ENCODE peak calls at places on chromosomes 5 and 9, in nine cellular contexts. One of them, this sample, is unnamed.

GRCh38 chr5:10539685-10539998 is 24.2 kb upstream of the ANKRD33B start:
- DNase-seq in A549: no peak
- DNase-seq in heart left ventricle: no peak
- DNase-seq in adipocyte: no peak
- DNase-seq in Panc1: no peak
- DNase-seq in activated naive CD4-positive, alpha-beta T cell: no peak
- DNase-seq in astrocyte of the hippocampus: no peak
- DNase-seq in fibroblast of the conjunctiva: no peak
- DNase-seq in activated effector memory CD4-positive, alpha-beta T cell treated with anti-CD3 and anti-CD28 coated beads, Interleukin-2, amount 50 U/mL, for 16 hours: no peak
- DNase-seq in this sample: no peak

GRCh38 chr5:36491860-36492259 is 114.5 kb upstream of the SLC1A3 start:
- DNase-seq in Panc1: no peak
- DNase-seq in astrocyte of the hippocampus: no peak
- DNase-seq in adipocyte: no peak
- DNase-seq in activated effector memory CD4-positive, alpha-beta T cell treated with anti-CD3 and anti-CD28 coated beads, Interleukin-2, amount 50 U/mL, for 16 hours: no peak
- DNase-seq in activated naive CD4-positive, alpha-beta T cell: no peak
- DNase-seq in A549: no peak
- DNase-seq in fibroblast of the conjunctiva: no peak
- DNase-seq in heart left ventricle: no peak
- DNase-seq in this sample: no peak

GRCh38 chr5:2686296-2686695 is 65.2 kb downstream of the IRX2 start:
- DNase-seq in A549: no peak
- DNase-seq in Panc1: no peak
- DNase-seq in heart left ventricle: no peak
- DNase-seq in astrocyte of the hippocampus: no peak
- DNase-seq in fibroblast of the conjunctiva: no peak
- DNase-seq in activated effector memory CD4-positive, alpha-beta T cell treated with anti-CD3 and anti-CD28 coated beads, Interleukin-2, amount 50 U/mL, for 16 hours: no peak
- DNase-seq in adipocyte: no peak
- DNase-seq in activated naive CD4-positive, alpha-beta T cell: no peak
- DNase-seq in this sample: peak; percentile 31

GRCh38 chr9:77013932-77014596 is 5.4 kb upstream of the FOXB2 start:
- DNase-seq in activated naive CD4-positive, alpha-beta T cell: no peak
- DNase-seq in adipocyte: no peak
- DNase-seq in Panc1: no peak
- DNase-seq in astrocyte of the hippocampus: peak; percentile 16
- DNase-seq in fibroblast of the conjunctiva: no peak
- DNase-seq in activated effector memory CD4-positive, alpha-beta T cell treated with anti-CD3 and anti-CD28 coated beads, Interleukin-2, amount 50 U/mL, for 16 hours: no peak
- DNase-seq in heart left ventricle: no peak
- DNase-seq in A549: no peak
- DNase-seq in this sample: no peak

GRCh38 chr9:126534431-126535186 is 79.1 kb upstream of the LMX1B start:
- DNase-seq in adipocyte: peak; percentile 36
- DNase-seq in Panc1: no peak
- DNase-seq in astrocyte of the hippocampus: no peak
- DNase-seq in activated naive CD4-positive, alpha-beta T cell: no peak
- DNase-seq in A549: no peak
- DNase-seq in heart left ventricle: no peak
- DNase-seq in fibroblast of the conjunctiva: no peak
- DNase-seq in activated effector memory CD4-positive, alpha-beta T cell treated with anti-CD3 and anti-CD28 coated beads, Interleukin-2, amount 50 U/mL, for 16 hours: no peak
- DNase-seq in this sample: no peak

GRCh38 chr9:14095272-14095671 is 218.7 kb downstream of the NFIB start:
- DNase-seq in astrocyte of the hippocampus: peak; percentile 6
- DNase-seq in A549: no peak
- DNase-seq in fibroblast of the conjunctiva: no peak
- DNase-seq in activated naive CD4-positive, alpha-beta T cell: no peak
- DNase-seq in activated effector memory CD4-positive, alpha-beta T cell treated with anti-CD3 and anti-CD28 coated beads, Interleukin-2, amount 50 U/mL, for 16 hours: no peak
- DNase-seq in Panc1: no peak
- DNase-seq in adipocyte: no peak
- DNase-seq in heart left ventricle: no peak
- DNase-seq in this sample: no peak

GRCh38 chr5:134038143-134038542 is 33.4 kb upstream of the VDAC1 start:
- DNase-seq in Panc1: no peak
- DNase-seq in activated effector memory CD4-positive, alpha-beta T cell treated with anti-CD3 and anti-CD28 coated beads, Interleukin-2, amount 50 U/mL, for 16 hours: no peak
- DNase-seq in A549: no peak
- DNase-seq in fibroblast of the conjunctiva: no peak
- DNase-seq in adipocyte: no peak
- DNase-seq in activated naive CD4-positive, alpha-beta T cell: no peak
- DNase-seq in heart left ventricle: no peak
- DNase-seq in astrocyte of the hippocampus: no peak
- DNase-seq in this sample: no peak

GRCh38 chr5:118984602-118985001 is 3.7 kb downstream of the DTWD2 start:
- DNase-seq in heart left ventricle: no peak
- DNase-seq in Panc1: no peak
- DNase-seq in fibroblast of the conjunctiva: no peak
- DNase-seq in activated effector memory CD4-positive, alpha-beta T cell treated with anti-CD3 and anti-CD28 coated beads, Interleukin-2, amount 50 U/mL, for 16 hours: no peak
- DNase-seq in astrocyte of the hippocampus: peak; percentile 37
- DNase-seq in adipocyte: peak; percentile 24
- DNase-seq in A549: no peak
- DNase-seq in activated naive CD4-positive, alpha-beta T cell: no peak
- DNase-seq in this sample: no peak

GRCh38 chr5:80623911-80624457 is 30.5 kb upstream of the MSH3 start:
- DNase-seq in activated naive CD4-positive, alpha-beta T cell: no peak
- DNase-seq in adipocyte: no peak
- DNase-seq in A549: no peak
- DNase-seq in Panc1: no peak
- DNase-seq in heart left ventricle: no peak
- DNase-seq in astrocyte of the hippocampus: no peak
- DNase-seq in activated effector memory CD4-positive, alpha-beta T cell treated with anti-CD3 and anti-CD28 coated beads, Interleukin-2, amount 50 U/mL, for 16 hours: no peak
- DNase-seq in fibroblast of the conjunctiva: no peak
- DNase-seq in this sample: no peak

GRCh38 chr9:114221706-114222465 is 66.5 kb downstream of the COL27A1 start:
- DNase-seq in activated effector memory CD4-positive, alpha-beta T cell treated with anti-CD3 and anti-CD28 coated beads, Interleukin-2, amount 50 U/mL, for 16 hours: no peak
- DNase-seq in A549: no peak
- DNase-seq in activated naive CD4-positive, alpha-beta T cell: no peak
- DNase-seq in Panc1: no peak
- DNase-seq in fibroblast of the conjunctiva: no peak
- DNase-seq in adipocyte: no peak
- DNase-seq in astrocyte of the hippocampus: no peak
- DNase-seq in heart left ventricle: no peak
- DNase-seq in this sample: no peak

GRCh38 chr9:129867138-129868032 is 32.1 kb downstream of the USP20 start:
- DNase-seq in A549: no peak
- DNase-seq in fibroblast of the conjunctiva: no peak
- DNase-seq in astrocyte of the hippocampus: no peak
- DNase-seq in adipocyte: no peak
- DNase-seq in activated naive CD4-positive, alpha-beta T cell: no peak
- DNase-seq in Panc1: no peak
- DNase-seq in activated effector memory CD4-positive, alpha-beta T cell treated with anti-CD3 and anti-CD28 coated beads, Interleukin-2, amount 50 U/mL, for 16 hours: no peak
- DNase-seq in heart left ventricle: no peak
- DNase-seq in this sample: no peak

GRCh38 chr5:157690690-157691433 is 19.5 kb downstream of the C5orf52 start:
- DNase-seq in Panc1: no peak
- DNase-seq in activated effector memory CD4-positive, alpha-beta T cell treated with anti-CD3 and anti-CD28 coated beads, Interleukin-2, amount 50 U/mL, for 16 hours: no peak
- DNase-seq in A549: no peak
- DNase-seq in fibroblast of the conjunctiva: no peak
- DNase-seq in astrocyte of the hippocampus: no peak
- DNase-seq in heart left ventricle: no peak
- DNase-seq in adipocyte: no peak
- DNase-seq in activated naive CD4-positive, alpha-beta T cell: no peak
- DNase-seq in this sample: no peak

GRCh38 chr9:106066937-106067545 is 372.7 kb downstream of the TMEM38B start:
- DNase-seq in Panc1: no peak
- DNase-seq in A549: no peak
- DNase-seq in heart left ventricle: no peak
- DNase-seq in fibroblast of the conjunctiva: no peak
- DNase-seq in adipocyte: no peak
- DNase-seq in activated effector memory CD4-positive, alpha-beta T cell treated with anti-CD3 and anti-CD28 coated beads, Interleukin-2, amount 50 U/mL, for 16 hours: no peak
- DNase-seq in astrocyte of the hippocampus: no peak
- DNase-seq in activated naive CD4-positive, alpha-beta T cell: no peak
- DNase-seq in this sample: no peak

GRCh38 chr9:13447551-13448422 is 168.3 kb upstream of the MPDZ start:
- DNase-seq in activated effector memory CD4-positive, alpha-beta T cell treated with anti-CD3 and anti-CD28 coated beads, Interleukin-2, amount 50 U/mL, for 16 hours: no peak
- DNase-seq in fibroblast of the conjunctiva: no peak
- DNase-seq in adipocyte: no peak
- DNase-seq in A549: no peak
- DNase-seq in activated naive CD4-positive, alpha-beta T cell: no peak
- DNase-seq in heart left ventricle: no peak
- DNase-seq in astrocyte of the hippocampus: no peak
- DNase-seq in Panc1: no peak
- DNase-seq in this sample: no peak

GRCh38 chr5:146052780-146053179 is 52.6 kb downstream of the PLAC8L1 start:
- DNase-seq in adipocyte: no peak
- DNase-seq in activated effector memory CD4-positive, alpha-beta T cell treated with anti-CD3 and anti-CD28 coated beads, Interleukin-2, amount 50 U/mL, for 16 hours: no peak
- DNase-seq in astrocyte of the hippocampus: no peak
- DNase-seq in A549: no peak
- DNase-seq in heart left ventricle: no peak
- DNase-seq in fibroblast of the conjunctiva: no peak
- DNase-seq in activated naive CD4-positive, alpha-beta T cell: no peak
- DNase-seq in Panc1: no peak
- DNase-seq in this sample: no peak

GRCh38 chr5:96807099-96807654 is 568 bp downstream of the ERAP1 start:
- DNase-seq in fibroblast of the conjunctiva: peak; percentile 42
- DNase-seq in astrocyte of the hippocampus: peak; percentile 90
- DNase-seq in heart left ventricle: peak; percentile 86
- DNase-seq in activated naive CD4-positive, alpha-beta T cell: peak; percentile 59
- DNase-seq in adipocyte: peak; percentile 91
- DNase-seq in A549: peak; percentile 70
- DNase-seq in activated effector memory CD4-positive, alpha-beta T cell treated with anti-CD3 and anti-CD28 coated beads, Interleukin-2, amount 50 U/mL, for 16 hours: no peak
- DNase-seq in Panc1: no peak
- DNase-seq in this sample: peak; percentile 89

GRCh38 chr9:136326061-136326776 is 1.1 kb upstream of the GPSM1 start:
- DNase-seq in A549: no peak
- DNase-seq in astrocyte of the hippocampus: peak; percentile 84
- DNase-seq in heart left ventricle: no peak
- DNase-seq in activated naive CD4-positive, alpha-beta T cell: no peak
- DNase-seq in Panc1: no peak
- DNase-seq in fibroblast of the conjunctiva: peak; percentile 86
- DNase-seq in activated effector memory CD4-positive, alpha-beta T cell treated with anti-CD3 and anti-CD28 coated beads, Interleukin-2, amount 50 U/mL, for 16 hours: no peak
- DNase-seq in adipocyte: peak; percentile 95
- DNase-seq in this sample: no peak

GRCh38 chr9:77981332-77981731 is 50.3 kb downstream of the GNAQ start:
- DNase-seq in activated effector memory CD4-positive, alpha-beta T cell treated with anti-CD3 and anti-CD28 coated beads, Interleukin-2, amount 50 U/mL, for 16 hours: no peak
- DNase-seq in heart left ventricle: no peak
- DNase-seq in activated naive CD4-positive, alpha-beta T cell: no peak
- DNase-seq in astrocyte of the hippocampus: peak; percentile 26
- DNase-seq in A549: peak; percentile 66
- DNase-seq in fibroblast of the conjunctiva: no peak
- DNase-seq in Panc1: no peak
- DNase-seq in adipocyte: peak; percentile 35
- DNase-seq in this sample: no peak

GRCh38 chr9:82454509-82455190 is 466.1 kb downstream of the SPATA31D1 start:
- DNase-seq in astrocyte of the hippocampus: no peak
- DNase-seq in activated effector memory CD4-positive, alpha-beta T cell treated with anti-CD3 and anti-CD28 coated beads, Interleukin-2, amount 50 U/mL, for 16 hours: no peak
- DNase-seq in A549: no peak
- DNase-seq in fibroblast of the conjunctiva: no peak
- DNase-seq in Panc1: no peak
- DNase-seq in heart left ventricle: no peak
- DNase-seq in adipocyte: no peak
- DNase-seq in activated naive CD4-positive, alpha-beta T cell: no peak
- DNase-seq in this sample: no peak